ENCODE peak calls at places on chromosomes 5 and 9, in six cellular contexts. F is GM12891, Y is HepG2, T is H1, E is GM12878, G is K562. Q is an unnamed sample.
A peak's percentile ranks its signal among the peaks of the same experiment; 100 is the strongest.

GRCh38 chr5:137195483-137195882 is 303.6 kb downstream of the SPOCK1 start:
- DNase-seq in F (no peak), Y (no peak), T (no peak), E (no peak), G (no peak), Q (no peak)

GRCh38 chr9:134057751-134058701 is 9.8 kb downstream of the BRD3 start:
- DNase-seq in F (peak; percentile 10), Y (peak; percentile 77), T (peak; percentile 47), E (no peak), G (no peak), Q (peak; percentile 17)

GRCh38 chr5:93736284-93736683 is 5.1 kb downstream of the POU5F2 start:
- DNase-seq in F (no peak), Y (no peak), T (no peak), E (no peak), G (no peak), Q (no peak)

GRCh38 chr9:134059188-134059641 is 8.6 kb downstream of the BRD3 start:
- DNase-seq in F (no peak), Y (no peak), T (peak; percentile 45), E (no peak), G (no peak), Q (peak; percentile 27)

GRCh38 chr9:7844283-7844682 is 44.7 kb upstream of the DMAC1 start:
- DNase-seq in F (no peak), Y (peak; percentile 4), T (no peak), E (no peak), G (peak; percentile 4), Q (no peak)

GRCh38 chr9:79667716-79668458 is 96.1 kb downstream of the TLE4 start:
- DNase-seq in F (no peak), Y (peak; percentile 38), T (no peak), E (no peak), G (no peak), Q (no peak)

GRCh38 chr9:89923961-89924504 is 319.2 kb downstream of the GADD45G start:
- DNase-seq in F (no peak), Y (peak; percentile 72), T (no peak), E (no peak), G (peak; percentile 1), Q (no peak)

GRCh38 chr9:83062011-83062652 is 810 bp downstream of the RASEF start:
- DNase-seq in F (no peak), Y (no peak), T (peak; percentile 60), E (no peak), G (no peak), Q (no peak)

GRCh38 chr5:150349681-150350275 is 7.7 kb upstream of the TCOF1 start:
- DNase-seq in F (no peak), Y (no peak), T (no peak), E (no peak), G (no peak), Q (no peak)

GRCh38 chr9:105697871-105698270 is 3.5 kb downstream of the TMEM38B start:
- DNase-seq in F (no peak), Y (no peak), T (no peak), E (no peak), G (peak; percentile 62), Q (no peak)

GRCh38 chr5:90503596-90503995 is 25.8 kb downstream of the LYSMD3 start:
- DNase-seq in F (no peak), Y (no peak), T (no peak), E (no peak), G (no peak), Q (no peak)

GRCh38 chr9:126156898-126157297 is 169.7 kb upstream of the MVB12B start:
- DNase-seq in F (no peak), Y (no peak), T (no peak), E (no peak), G (no peak), Q (no peak)

GRCh38 chr9:132670816-132671371 is 630 bp downstream of the GTF3C4 start:
- DNase-seq in F (peak; percentile 34), Y (no peak), T (peak; percentile 60), E (no peak), G (peak; percentile 45), Q (peak; percentile 27)

GRCh38 chr9:132162764-132163456 is 1.1 kb downstream of the NTNG2 start:
- DNase-seq in F (no peak), Y (no peak), T (no peak), E (no peak), G (no peak), Q (no peak)

GRCh38 chr5:1003296-1003937 is 5.2 kb upstream of the NKD2 start:
- DNase-seq in F (no peak), Y (no peak), T (no peak), E (no peak), G (no peak), Q (no peak)

GRCh38 chr9:23855885-23856284 is 29.8 kb upstream of the ELAVL2 start:
- DNase-seq in F (no peak), Y (no peak), T (no peak), E (no peak), G (no peak), Q (no peak)

GRCh38 chr9:33250458-33250995 is 10.6 kb downstream of the SPINK4 start:
- DNase-seq in F (no peak), Y (no peak), T (no peak), E (no peak), G (no peak), Q (no peak)

GRCh38 chr9:22144226-22144625 is 135.1 kb upstream of the CDKN2B start:
- DNase-seq in F (no peak), Y (no peak), T (no peak), E (no peak), G (no peak), Q (no peak)

GRCh38 chr9:70924905-70925547 is 196.4 kb downstream of the TRPM3 start:
- DNase-seq in F (peak; percentile 8), Y (peak; percentile 56), T (no peak), E (no peak), G (peak; percentile 37), Q (no peak)

GRCh38 chr5:60102961-60103683 is 209.6 kb upstream of the PDE4D start:
- DNase-seq in F (no peak), Y (no peak), T (no peak), E (no peak), G (no peak), Q (no peak)

GRCh38 chr5:141260458-141261237 is 15.5 kb downstream of the PCDHB15 start:
- DNase-seq in F (no peak), Y (no peak), T (no peak), E (no peak), G (no peak), Q (no peak)

GRCh38 chr5:80101993-80102392 is 66.8 kb downstream of the THBS4 start:
- DNase-seq in F (no peak), Y (no peak), T (no peak), E (no peak), G (no peak), Q (no peak)

GRCh38 chr5:765948-766631 is 18.4 kb downstream of the ZDHHC11B start:
- DNase-seq in F (no peak), Y (no peak), T (no peak), E (no peak), G (no peak), Q (no peak)

GRCh38 chr5:173829826-173830225 is 58.3 kb upstream of the CPEB4 start:
- DNase-seq in F (no peak), Y (no peak), T (no peak), E (no peak), G (peak; percentile 58), Q (no peak)

GRCh38 chr5:169151051-169151805 is 149.7 kb downstream of the SLIT3 start:
- DNase-seq in F (no peak), Y (no peak), T (no peak), E (no peak), G (no peak), Q (no peak)

GRCh38 chr5:122775713-122776084 is 819 bp downstream of the SNX2 start:
- DNase-seq in F (no peak), Y (no peak), T (no peak), E (no peak), G (peak; percentile 14), Q (no peak)

GRCh38 chr9:4964540-4964939 is 20.5 kb upstream of the JAK2 start:
- DNase-seq in F (no peak), Y (no peak), T (no peak), E (no peak), G (no peak), Q (no peak)

GRCh38 chr5:68182534-68182933 is 33.0 kb upstream of the PIK3R1 start:
- DNase-seq in F (no peak), Y (no peak), T (no peak), E (no peak), G (no peak), Q (no peak)
- TF ChIP-seq POLR2A in F (no peak), Y (no peak), T (no peak), E (no peak), G (no peak), Q (no peak)

GRCh38 chr5:32355694-32356093 is 43.0 kb upstream of the MTMR12 start:
- DNase-seq in F (no peak), Y (no peak), T (no peak), E (no peak), G (no peak), Q (no peak)
- TF ChIP-seq TAF1 in F (no peak), Y (no peak), T (no peak), E (no peak), G (no peak), Q (no peak)

GRCh38 chr9:69759478-69760277 is at the start of gene PTAR1:
- DNase-seq in F (peak; percentile 66), Y (peak; percentile 80), T (peak; percentile 93), E (peak; percentile 35), G (peak; percentile 92), Q (peak; percentile 59)
- TF ChIP-seq POLR2A in F (peak; percentile 91), Y (peak; percentile 79), T (peak; percentile 81), E (peak; percentile 98), G (peak; percentile 86), Q (peak; percentile 95)

GRCh38 chr5:126562823-126563222 is 32.2 kb downstream of the ALDH7A1 start:
- DNase-seq in F (no peak), Y (no peak), T (no peak), E (peak; percentile 19), G (no peak), Q (no peak)

GRCh38 chr5:126561908-126562307 is 33.1 kb downstream of the ALDH7A1 start:
- DNase-seq in F (no peak), Y (no peak), T (no peak), E (no peak), G (no peak), Q (no peak)
- TF ChIP-seq TAF1 in F (no peak), Y (no peak), T (no peak), E (no peak), G (no peak), Q (no peak)

GRCh38 chr5:65562731-65563701 is at the start of the genes CENPK and PPWD1:
- DNase-seq in F (peak; percentile 60), Y (peak; percentile 93), T (peak; percentile 95), E (peak; percentile 84), G (peak; percentile 97), Q (peak; percentile 53)
- TF ChIP-seq POLR2A in F (peak; percentile 75), Y (peak; percentile 73), T (peak; percentile 97), E (peak; percentile 92), G (peak; percentile 94), Q (peak; percentile 87)

GRCh38 chr5:32848120-32848519 is 137.0 kb downstream of the NPR3 start:
- DNase-seq in F (no peak), Y (no peak), T (no peak), E (no peak), G (no peak), Q (no peak)

GRCh38 chr5:32840606-32841005 is 129.5 kb downstream of the NPR3 start:
- DNase-seq in F (no peak), Y (no peak), T (no peak), E (no peak), G (no peak), Q (no peak)

GRCh38 chr5:32842798-32843531 is 131.8 kb downstream of the NPR3 start:
- DNase-seq in F (no peak), Y (no peak), T (no peak), E (no peak), G (no peak), Q (no peak)

GRCh38 chr5:32845171-32845570 is 134.1 kb downstream of the NPR3 start:
- DNase-seq in F (no peak), Y (no peak), T (no peak), E (no peak), G (no peak), Q (no peak)

GRCh38 chr5:32843532-32843895 is 132.4 kb downstream of the NPR3 start:
- DNase-seq in F (no peak), Y (no peak), T (no peak), E (no peak), G (no peak), Q (no peak)
- TF ChIP-seq TAF1 in F (no peak), Y (no peak), T (no peak), E (no peak), G (no peak), Q (no peak)